ENCODE peak calls at places on chromosome 21, in seven cellular contexts. One of them, this sample, is unnamed.

GRCh38 chr21:25283720-25284119 is 323.6 kb downstream of the MRPL39 start:
- DNase-seq in osteocyte: no peak
- DNase-seq in fibroblast of pulmonary artery: peak
- DNase-seq in GM13976: peak
- DNase-seq in RWPE1: peak
- DNase-seq in ovary: no peak
- DNase-seq in fibroblast of lung: peak
- DNase-seq in this sample: peak

GRCh38 chr21:26423506-26423905 is 149.6 kb downstream of the CYYR1 start:
- DNase-seq in GM13976: no peak
- DNase-seq in fibroblast of lung: no peak
- DNase-seq in fibroblast of pulmonary artery: no peak
- DNase-seq in osteocyte: no peak
- DNase-seq in ovary: no peak
- DNase-seq in RWPE1: no peak
- DNase-seq in this sample: no peak

GRCh38 chr21:33069994-33070811 is at the start of gene OLIG1:
- DNase-seq in fibroblast of pulmonary artery: peak
- DNase-seq in fibroblast of lung: peak
- DNase-seq in GM13976: peak
- DNase-seq in RWPE1: peak
- DNase-seq in osteocyte: no peak
- DNase-seq in ovary: no peak
- DNase-seq in this sample: peak

GRCh38 chr21:34567574-34567973 is 47.3 kb downstream of the RCAN1 start:
- DNase-seq in osteocyte: no peak
- DNase-seq in RWPE1: no peak
- DNase-seq in GM13976: no peak
- DNase-seq in fibroblast of pulmonary artery: no peak
- DNase-seq in fibroblast of lung: no peak
- DNase-seq in ovary: no peak
- DNase-seq in this sample: no peak

GRCh38 chr21:27633631-27634030 is 666.7 kb upstream of the ADAMTS5 start:
- DNase-seq in fibroblast of pulmonary artery: peak
- DNase-seq in ovary: no peak
- DNase-seq in osteocyte: no peak
- DNase-seq in fibroblast of lung: peak
- DNase-seq in GM13976: no peak
- DNase-seq in RWPE1: no peak
- DNase-seq in this sample: no peak

GRCh38 chr21:46633561-46633960 is 1.9 kb upstream of the PRMT2 start:
- DNase-seq in fibroblast of lung: no peak
- DNase-seq in osteocyte: no peak
- DNase-seq in GM13976: no peak
- DNase-seq in RWPE1: no peak
- DNase-seq in ovary: no peak
- DNase-seq in fibroblast of pulmonary artery: no peak
- DNase-seq in this sample: no peak

GRCh38 chr21:43916691-43917514 is 51.9 kb downstream of the AGPAT3 start:
- DNase-seq in osteocyte: no peak
- DNase-seq in ovary: no peak
- DNase-seq in RWPE1: no peak
- DNase-seq in fibroblast of pulmonary artery: no peak
- DNase-seq in fibroblast of lung: no peak
- DNase-seq in GM13976: peak
- DNase-seq in this sample: no peak

GRCh38 chr21:15557925-15558324 is 171.9 kb upstream of the USP25 start:
- DNase-seq in osteocyte: no peak
- DNase-seq in GM13976: no peak
- DNase-seq in fibroblast of pulmonary artery: no peak
- DNase-seq in ovary: no peak
- DNase-seq in fibroblast of lung: no peak
- DNase-seq in RWPE1: no peak
- DNase-seq in this sample: no peak

GRCh38 chr21:43779660-43780059 is 3.6 kb upstream of the CSTB start:
- DNase-seq in GM13976: no peak
- DNase-seq in fibroblast of lung: no peak
- DNase-seq in RWPE1: no peak
- DNase-seq in ovary: no peak
- DNase-seq in osteocyte: no peak
- DNase-seq in fibroblast of pulmonary artery: no peak
- DNase-seq in this sample: no peak

GRCh38 chr21:23374155-23374554 is 2233.1 kb downstream of the MRPL39 start:
- DNase-seq in GM13976: no peak
- DNase-seq in fibroblast of lung: no peak
- DNase-seq in fibroblast of pulmonary artery: no peak
- DNase-seq in ovary: no peak
- DNase-seq in RWPE1: no peak
- DNase-seq in osteocyte: no peak
- DNase-seq in this sample: no peak

GRCh38 chr21:28793043-28793442 is 199.6 kb downstream of the LTN1 start:
- DNase-seq in ovary: no peak
- DNase-seq in fibroblast of pulmonary artery: peak
- DNase-seq in osteocyte: no peak
- DNase-seq in RWPE1: no peak
- DNase-seq in GM13976: no peak
- DNase-seq in fibroblast of lung: peak
- DNase-seq in this sample: no peak

GRCh38 chr21:19507682-19508260 is 1104.2 kb upstream of the TMPRSS15 start:
- DNase-seq in fibroblast of lung: no peak
- DNase-seq in GM13976: no peak
- DNase-seq in ovary: no peak
- DNase-seq in osteocyte: no peak
- DNase-seq in fibroblast of pulmonary artery: peak
- DNase-seq in RWPE1: no peak
- DNase-seq in this sample: no peak

GRCh38 chr21:33386222-33386784 is 16.9 kb upstream of the IFNGR2 start:
- DNase-seq in fibroblast of pulmonary artery: peak
- DNase-seq in ovary: no peak
- DNase-seq in RWPE1: no peak
- DNase-seq in fibroblast of lung: no peak
- DNase-seq in GM13976: no peak
- DNase-seq in osteocyte: no peak
- DNase-seq in this sample: no peak

GRCh38 chr21:26118928-26119540 is 51.5 kb downstream of the APP start:
- DNase-seq in RWPE1: no peak
- DNase-seq in GM13976: no peak
- DNase-seq in fibroblast of lung: no peak
- DNase-seq in osteocyte: no peak
- DNase-seq in fibroblast of pulmonary artery: no peak
- DNase-seq in ovary: no peak
- DNase-seq in this sample: no peak

GRCh38 chr21:18384771-18385170 is 18.8 kb downstream of the TMPRSS15 start:
- DNase-seq in fibroblast of pulmonary artery: peak
- DNase-seq in osteocyte: no peak
- DNase-seq in ovary: no peak
- DNase-seq in fibroblast of lung: no peak
- DNase-seq in GM13976: no peak
- DNase-seq in RWPE1: peak
- DNase-seq in this sample: no peak

GRCh38 chr21:29332461-29333354 is 34.0 kb downstream of the BACH1 start:
- DNase-seq in fibroblast of lung: peak
- DNase-seq in GM13976: no peak
- DNase-seq in fibroblast of pulmonary artery: peak
- DNase-seq in osteocyte: no peak
- DNase-seq in RWPE1: no peak
- DNase-seq in ovary: no peak
- DNase-seq in this sample: no peak

GRCh38 chr21:34857874-34858273 is 189.1 kb downstream of the CLIC6 start:
- DNase-seq in osteocyte: peak
- DNase-seq in fibroblast of pulmonary artery: no peak
- DNase-seq in ovary: no peak
- DNase-seq in fibroblast of lung: no peak
- DNase-seq in RWPE1: no peak
- DNase-seq in GM13976: no peak
- DNase-seq in this sample: no peak

GRCh38 chr21:43775795-43776430 is at the start of gene CSTB:
- DNase-seq in fibroblast of lung: peak
- DNase-seq in RWPE1: peak
- DNase-seq in GM13976: peak
- DNase-seq in osteocyte: peak
- DNase-seq in fibroblast of pulmonary artery: peak
- DNase-seq in ovary: peak
- DNase-seq in this sample: peak

GRCh38 chr21:21096956-21097355 is 98.7 kb downstream of the NCAM2 start:
- DNase-seq in RWPE1: no peak
- DNase-seq in GM13976: no peak
- DNase-seq in ovary: no peak
- DNase-seq in fibroblast of lung: no peak
- DNase-seq in osteocyte: no peak
- DNase-seq in fibroblast of pulmonary artery: no peak
- DNase-seq in this sample: no peak

GRCh38 chr21:33383056-33383888 is 19.9 kb upstream of the IFNGR2 start:
- DNase-seq in RWPE1: peak
- DNase-seq in GM13976: peak
- DNase-seq in fibroblast of pulmonary artery: peak
- DNase-seq in osteocyte: no peak
- DNase-seq in fibroblast of lung: peak
- DNase-seq in ovary: peak
- DNase-seq in this sample: no peak

GRCh38 chr21:22115746-22116145 is 1117.5 kb downstream of the NCAM2 start:
- DNase-seq in GM13976: no peak
- DNase-seq in ovary: no peak
- DNase-seq in fibroblast of lung: no peak
- DNase-seq in RWPE1: no peak
- DNase-seq in fibroblast of pulmonary artery: no peak
- DNase-seq in osteocyte: no peak
- DNase-seq in this sample: no peak

GRCh38 chr21:38171723-38172344 is 85.0 kb upstream of the KCNJ15 start:
- DNase-seq in ovary: no peak
- DNase-seq in GM13976: no peak
- DNase-seq in osteocyte: no peak
- DNase-seq in fibroblast of lung: peak
- DNase-seq in RWPE1: peak
- DNase-seq in fibroblast of pulmonary artery: peak
- DNase-seq in this sample: peak
- TF ChIP-seq CTCF in ovary: no peak
- TF ChIP-seq CTCF in GM13976: no peak
- TF ChIP-seq CTCF in osteocyte: peak
- TF ChIP-seq CTCF in fibroblast of lung: peak
- TF ChIP-seq CTCF in RWPE1: no peak
- TF ChIP-seq CTCF in fibroblast of pulmonary artery: no peak
- TF ChIP-seq CTCF in this sample: no peak

GRCh38 chr21:42048870-42049577 is 22.1 kb upstream of the UMODL1 start:
- DNase-seq in osteocyte: no peak
- DNase-seq in GM13976: no peak
- DNase-seq in RWPE1: no peak
- DNase-seq in ovary: no peak
- DNase-seq in fibroblast of lung: no peak
- DNase-seq in fibroblast of pulmonary artery: no peak
- DNase-seq in this sample: no peak

GRCh38 chr21:42049578-42050430 is 21.3 kb upstream of the UMODL1 start:
- DNase-seq in fibroblast of lung: no peak
- DNase-seq in fibroblast of pulmonary artery: no peak
- DNase-seq in ovary: no peak
- DNase-seq in GM13976: no peak
- DNase-seq in osteocyte: no peak
- DNase-seq in RWPE1: no peak
- DNase-seq in this sample: no peak

GRCh38 chr21:42044871-42045495 is 26.1 kb upstream of the UMODL1 start:
- DNase-seq in GM13976: no peak
- DNase-seq in osteocyte: no peak
- DNase-seq in fibroblast of lung: no peak
- DNase-seq in RWPE1: no peak
- DNase-seq in ovary: no peak
- DNase-seq in fibroblast of pulmonary artery: no peak
- DNase-seq in this sample: no peak

GRCh38 chr21:42051788-42052187 is 19.3 kb upstream of the UMODL1 start:
- DNase-seq in RWPE1: no peak
- DNase-seq in ovary: no peak
- DNase-seq in GM13976: no peak
- DNase-seq in osteocyte: no peak
- DNase-seq in fibroblast of lung: peak
- DNase-seq in fibroblast of pulmonary artery: no peak
- DNase-seq in this sample: no peak

GRCh38 chr21:42047821-42048613 is 23.1 kb upstream of the UMODL1 start:
- DNase-seq in ovary: peak
- DNase-seq in osteocyte: no peak
- DNase-seq in GM13976: no peak
- DNase-seq in fibroblast of pulmonary artery: peak
- DNase-seq in fibroblast of lung: peak
- DNase-seq in RWPE1: no peak
- DNase-seq in this sample: no peak
- TF ChIP-seq CTCF in ovary: no peak
- TF ChIP-seq CTCF in osteocyte: peak
- TF ChIP-seq CTCF in GM13976: no peak
- TF ChIP-seq CTCF in fibroblast of pulmonary artery: no peak
- TF ChIP-seq CTCF in fibroblast of lung: peak
- TF ChIP-seq CTCF in RWPE1: no peak
- TF ChIP-seq CTCF in this sample: no peak

DNA sequence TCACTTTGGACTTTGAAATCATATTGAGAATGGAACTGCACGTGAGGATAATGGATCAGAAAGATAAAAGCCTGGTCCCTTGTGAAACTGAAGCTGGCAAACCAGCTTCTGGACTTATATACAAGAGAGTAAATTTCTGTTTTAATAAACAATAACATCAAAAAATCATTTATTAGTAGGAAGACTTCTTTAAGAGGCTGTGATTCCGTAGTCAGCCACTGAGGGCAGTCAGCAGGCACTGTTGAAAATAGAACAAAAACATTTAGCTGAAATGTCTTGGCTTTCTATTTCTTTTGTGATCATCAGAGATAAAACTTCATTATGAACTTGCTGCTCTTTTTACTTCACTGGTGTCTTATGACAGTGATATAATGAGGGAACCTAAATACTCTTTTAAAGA is 489.4 kb downstream of the PCP4 start:
- DNase-seq in fibroblast of pulmonary artery: no peak
- DNase-seq in fibroblast of lung: no peak
- DNase-seq in ovary: no peak
- DNase-seq in osteocyte: no peak
- DNase-seq in RWPE1: no peak
- DNase-seq in GM13976: no peak
- DNase-seq in this sample: no peak
- TF ChIP-seq CTCF in fibroblast of pulmonary artery: no peak
- TF ChIP-seq CTCF in fibroblast of lung: no peak
- TF ChIP-seq CTCF in ovary: no peak
- TF ChIP-seq CTCF in osteocyte: no peak
- TF ChIP-seq CTCF in RWPE1: no peak
- TF ChIP-seq CTCF in GM13976: no peak
- TF ChIP-seq CTCF in this sample: no peak

DNA sequence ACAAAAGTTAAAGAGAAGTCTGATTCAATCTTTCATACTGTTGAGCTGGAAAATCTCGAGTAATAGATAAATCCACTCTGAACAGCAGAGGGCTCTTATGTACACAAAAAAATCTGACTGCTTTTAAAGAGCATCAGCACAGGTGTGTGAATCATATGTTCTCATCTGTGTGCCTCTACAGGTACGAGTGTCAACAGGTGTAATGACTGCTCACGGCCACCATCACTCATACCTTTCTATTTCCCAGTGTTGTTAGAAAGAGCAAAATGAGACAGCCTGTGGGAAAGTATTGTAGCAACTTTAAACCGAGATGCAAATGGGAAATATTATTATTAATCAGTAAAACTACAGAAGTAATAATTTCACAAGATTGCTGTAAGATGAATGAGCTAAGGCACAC is 49.0 kb upstream of the SCAF4 start:
- DNase-seq in fibroblast of lung: no peak
- DNase-seq in RWPE1: peak
- DNase-seq in ovary: no peak
- DNase-seq in osteocyte: no peak
- DNase-seq in fibroblast of pulmonary artery: no peak
- DNase-seq in GM13976: no peak
- DNase-seq in this sample: no peak
- TF ChIP-seq CTCF in fibroblast of lung: no peak
- TF ChIP-seq CTCF in RWPE1: peak
- TF ChIP-seq CTCF in ovary: no peak
- TF ChIP-seq CTCF in osteocyte: peak
- TF ChIP-seq CTCF in fibroblast of pulmonary artery: no peak
- TF ChIP-seq CTCF in GM13976: no peak
- TF ChIP-seq CTCF in this sample: no peak